ENCODE peak calls at places on chromosomes 2 and 18, in six cellular contexts. One of them, this sample, is unnamed.
A peak's percentile ranks its signal among the peaks of the same experiment; 100 is the strongest.

GRCh38 chr2:6926071-6926732 is 9.0 kb downstream of the RNF144A start:
- DNase-seq in SJSA1: no peak
- DNase-seq in astrocyte: no peak
- DNase-seq in tibial nerve: no peak
- DNase-seq in thyroid gland: no peak
- DNase-seq in RWPE1: no peak
- DNase-seq in this sample: no peak

GRCh38 chr2:65386340-65386739 is 46.1 kb downstream of the SPRED2 start:
- DNase-seq in astrocyte: no peak
- DNase-seq in RWPE1: no peak
- DNase-seq in tibial nerve: no peak
- DNase-seq in thyroid gland: no peak
- DNase-seq in SJSA1: no peak
- DNase-seq in this sample: no peak

GRCh38 chr2:202172439-202173191 is 65.8 kb downstream of the SUMO1 start:
- DNase-seq in tibial nerve: no peak
- DNase-seq in astrocyte: no peak
- DNase-seq in thyroid gland: no peak
- DNase-seq in RWPE1: no peak
- DNase-seq in SJSA1: no peak
- DNase-seq in this sample: no peak

GRCh38 chr2:48131503-48132293 is 225.4 kb upstream of the FBXO11 start:
- DNase-seq in astrocyte: peak; percentile 59
- DNase-seq in SJSA1: no peak
- DNase-seq in thyroid gland: no peak
- DNase-seq in tibial nerve: no peak
- DNase-seq in RWPE1: no peak
- DNase-seq in this sample: no peak

GRCh38 chr2:85326946-85327756 is 638 bp downstream of the TGOLN2 start:
- DNase-seq in astrocyte: no peak
- DNase-seq in thyroid gland: peak; percentile 47
- DNase-seq in SJSA1: peak; percentile 59
- DNase-seq in tibial nerve: peak; percentile 30
- DNase-seq in RWPE1: peak; percentile 11
- DNase-seq in this sample: peak; percentile 43

GRCh38 chr2:112737544-112738232 is 16.9 kb downstream of the NT5DC4 start:
- DNase-seq in SJSA1: no peak
- DNase-seq in thyroid gland: no peak
- DNase-seq in astrocyte: no peak
- DNase-seq in tibial nerve: no peak
- DNase-seq in RWPE1: no peak
- DNase-seq in this sample: no peak

GRCh38 chr2:192828947-192829346 is 634.2 kb upstream of the TMEFF2 start:
- DNase-seq in tibial nerve: no peak
- DNase-seq in SJSA1: no peak
- DNase-seq in astrocyte: no peak
- DNase-seq in RWPE1: no peak
- DNase-seq in thyroid gland: no peak
- DNase-seq in this sample: no peak

GRCh38 chr18:11884396-11885030 is 23.6 kb downstream of the MPPE1 start:
- DNase-seq in astrocyte: no peak
- DNase-seq in thyroid gland: no peak
- DNase-seq in SJSA1: no peak
- DNase-seq in RWPE1: no peak
- DNase-seq in tibial nerve: no peak
- DNase-seq in this sample: no peak

GRCh38 chr18:26424428-26425147 is 123.8 kb downstream of the KCTD1 start:
- DNase-seq in SJSA1: no peak
- DNase-seq in astrocyte: no peak
- DNase-seq in thyroid gland: no peak
- DNase-seq in tibial nerve: no peak
- DNase-seq in RWPE1: no peak
- DNase-seq in this sample: no peak

DNA sequence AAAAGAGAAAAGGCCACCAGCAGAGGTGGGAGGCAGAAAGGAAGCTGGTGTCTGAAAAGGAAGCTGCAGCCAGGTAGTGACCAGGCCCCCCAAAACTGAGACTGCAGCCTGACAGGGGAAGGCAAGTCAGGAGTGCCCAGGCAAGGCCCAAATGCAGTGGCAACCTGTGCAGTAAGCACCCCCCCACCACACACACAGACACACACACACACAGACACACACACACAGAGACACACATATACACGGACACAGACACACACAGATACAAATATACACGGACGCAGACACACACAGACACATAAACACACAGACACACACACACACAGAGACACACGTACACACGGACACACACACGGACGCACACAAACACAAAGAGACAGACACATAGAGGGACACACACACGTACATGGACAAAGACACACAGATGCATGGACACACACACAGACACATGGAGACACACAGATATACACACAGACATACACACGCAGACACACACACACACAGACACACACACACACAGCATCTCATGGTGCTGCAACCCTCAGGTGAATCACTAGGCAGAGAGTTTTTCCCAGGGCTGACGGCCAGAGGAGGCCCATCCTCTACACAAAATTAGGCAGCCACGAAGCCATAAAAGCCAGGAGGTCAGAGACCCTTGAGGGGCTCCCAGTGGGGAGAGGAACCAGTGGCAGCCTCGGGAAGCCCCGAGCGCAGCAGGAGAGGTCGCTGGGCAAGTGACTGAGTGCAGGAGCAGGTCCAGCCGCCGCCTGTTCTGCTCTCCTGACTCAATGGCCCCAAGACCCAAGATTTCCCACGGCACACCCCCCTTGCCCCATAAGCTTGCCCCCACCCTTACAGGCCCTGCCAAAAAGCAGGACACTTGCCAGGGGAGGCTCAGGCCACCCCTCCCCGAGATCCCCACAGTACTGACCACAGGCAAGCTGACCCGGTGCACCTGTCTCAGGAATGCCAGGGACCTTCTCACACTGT is 6.3 kb downstream of the SDC1 start:
- DNase-seq in tibial nerve: no peak
- DNase-seq in RWPE1: no peak
- DNase-seq in SJSA1: no peak
- DNase-seq in astrocyte: no peak
- DNase-seq in thyroid gland: no peak
- DNase-seq in this sample: no peak
- H3K27ac ChIP-seq in tibial nerve: no peak overlapping the region
- H3K27ac ChIP-seq in RWPE1: peak overlapping the region; percentile 100
- H3K27ac ChIP-seq in SJSA1: no peak overlapping the region
- H3K27ac ChIP-seq in astrocyte: no peak overlapping the region
- H3K27ac ChIP-seq in thyroid gland: no peak overlapping the region
- H3K27ac ChIP-seq in this sample: no peak overlapping the region

GRCh38 chr18:28050561-28050960 is 126.4 kb downstream of the CDH2 start:
- DNase-seq in RWPE1: no peak
- DNase-seq in SJSA1: no peak
- DNase-seq in thyroid gland: no peak
- DNase-seq in astrocyte: no peak
- DNase-seq in tibial nerve: no peak
- DNase-seq in this sample: no peak

GRCh38 chr18:28044036-28044435 is 132.9 kb downstream of the CDH2 start:
- DNase-seq in SJSA1: no peak
- DNase-seq in tibial nerve: no peak
- DNase-seq in RWPE1: no peak
- DNase-seq in thyroid gland: no peak
- DNase-seq in astrocyte: no peak
- DNase-seq in this sample: no peak

GRCh38 chr18:28045880-28046279 is 131.1 kb downstream of the CDH2 start:
- DNase-seq in RWPE1: no peak
- DNase-seq in astrocyte: peak; percentile 68
- DNase-seq in tibial nerve: no peak
- DNase-seq in SJSA1: no peak
- DNase-seq in thyroid gland: no peak
- DNase-seq in this sample: no peak

GRCh38 chr18:28045176-28045810 is 131.6 kb downstream of the CDH2 start:
- DNase-seq in SJSA1: peak; percentile 39
- DNase-seq in astrocyte: peak; percentile 86
- DNase-seq in thyroid gland: peak; percentile 29
- DNase-seq in RWPE1: no peak
- DNase-seq in tibial nerve: no peak
- DNase-seq in this sample: no peak

DNA sequence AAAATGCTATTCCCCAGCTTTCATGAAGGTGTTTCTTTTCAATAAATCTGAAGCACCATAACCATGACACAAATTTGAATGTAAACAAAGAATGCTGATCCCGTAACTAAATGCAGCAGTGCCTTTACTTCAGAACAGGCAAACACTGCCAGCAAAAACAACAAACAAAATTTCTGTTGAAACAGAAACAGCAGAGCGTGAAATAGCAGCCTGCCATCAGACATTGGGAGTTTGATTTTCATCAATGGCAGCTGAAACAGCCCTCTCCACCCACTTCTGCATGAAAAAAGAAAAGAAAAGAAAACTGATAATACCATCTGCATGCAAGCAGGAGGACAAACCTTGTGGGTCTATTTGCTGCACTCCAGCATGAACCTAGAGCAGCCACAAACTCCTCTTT is 128.3 kb downstream of the CDH2 start:
- DNase-seq in thyroid gland: no peak
- DNase-seq in astrocyte: no peak
- DNase-seq in SJSA1: no peak
- DNase-seq in RWPE1: no peak
- DNase-seq in tibial nerve: no peak
- DNase-seq in this sample: no peak
- H3K27ac ChIP-seq in thyroid gland: no peak overlapping the region
- H3K27ac ChIP-seq in astrocyte: no peak overlapping the region
- H3K27ac ChIP-seq in SJSA1: no peak overlapping the region
- H3K27ac ChIP-seq in RWPE1: no peak overlapping the region
- H3K27ac ChIP-seq in tibial nerve: no peak overlapping the region
- H3K27ac ChIP-seq in this sample: no peak overlapping the region

GRCh38 chr2:234995332-234996007 is 43.7 kb downstream of the SH3BP4 start:
- DNase-seq in RWPE1: no peak
- DNase-seq in tibial nerve: peak; percentile 57
- DNase-seq in SJSA1: no peak
- DNase-seq in astrocyte: no peak
- DNase-seq in thyroid gland: no peak
- DNase-seq in this sample: peak; percentile 53
- H3K27ac ChIP-seq in RWPE1: peak overlapping the region; percentile 24
- H3K27ac ChIP-seq in tibial nerve: peak overlapping the region; percentile 1
- H3K27ac ChIP-seq in SJSA1: peak overlapping the region; percentile 80
- H3K27ac ChIP-seq in astrocyte: peak overlapping the region; percentile 74
- H3K27ac ChIP-seq in thyroid gland: no peak overlapping the region
- H3K27ac ChIP-seq in this sample: peak overlapping the region; percentile 92

GRCh38 chr2:206805922-206806607 is 40.7 kb downstream of the FASTKD2 start:
- DNase-seq in thyroid gland: no peak
- DNase-seq in astrocyte: no peak
- DNase-seq in tibial nerve: no peak
- DNase-seq in SJSA1: no peak
- DNase-seq in RWPE1: no peak
- DNase-seq in this sample: no peak
- H3K27ac ChIP-seq in thyroid gland: no peak overlapping the region
- H3K27ac ChIP-seq in astrocyte: no peak overlapping the region
- H3K27ac ChIP-seq in tibial nerve: peak overlapping the region; percentile 75
- H3K27ac ChIP-seq in SJSA1: no peak overlapping the region
- H3K27ac ChIP-seq in RWPE1: no peak overlapping the region
- H3K27ac ChIP-seq in this sample: no peak overlapping the region

DNA sequence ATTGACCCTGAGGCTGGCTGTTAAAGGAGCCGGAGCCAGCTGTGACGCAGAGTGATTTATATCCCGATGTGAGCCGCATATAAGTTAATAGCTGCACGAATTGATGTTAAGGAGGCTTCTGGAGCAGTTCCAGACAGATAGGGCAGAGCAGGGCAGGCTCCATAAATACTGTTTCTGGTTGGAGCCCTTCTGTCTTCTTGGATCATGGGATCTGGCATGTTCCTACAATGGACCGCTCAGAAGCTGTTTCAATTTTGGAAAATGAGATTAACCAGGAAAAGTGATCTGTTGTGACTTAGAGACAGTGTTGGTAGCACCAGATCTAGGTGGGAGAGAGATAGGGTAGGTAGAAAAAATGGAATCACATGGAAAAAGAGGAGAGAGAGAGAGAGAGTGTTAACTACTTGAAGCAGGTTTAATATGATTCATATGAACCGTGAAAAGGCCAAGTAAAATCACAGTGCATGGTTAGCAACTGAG is 4.8 kb upstream of the IGFBP5 start:
- DNase-seq in SJSA1: no peak
- DNase-seq in thyroid gland: no peak
- DNase-seq in tibial nerve: no peak
- DNase-seq in RWPE1: no peak
- DNase-seq in astrocyte: no peak
- DNase-seq in this sample: no peak
- H3K27ac ChIP-seq in SJSA1: no peak overlapping the region
- H3K27ac ChIP-seq in thyroid gland: peak overlapping the region; percentile 35
- H3K27ac ChIP-seq in tibial nerve: peak overlapping the region; percentile 57
- H3K27ac ChIP-seq in RWPE1: no peak overlapping the region
- H3K27ac ChIP-seq in astrocyte: no peak overlapping the region
- H3K27ac ChIP-seq in this sample: no peak overlapping the region

GRCh38 chr2:42061839-42062238 is 14.0 kb downstream of the PKDCC start:
- DNase-seq in tibial nerve: no peak
- DNase-seq in RWPE1: no peak
- DNase-seq in thyroid gland: no peak
- DNase-seq in SJSA1: no peak
- DNase-seq in astrocyte: no peak
- DNase-seq in this sample: no peak

GRCh38 chr2:42059261-42059898 is 11.6 kb downstream of the PKDCC start:
- DNase-seq in astrocyte: no peak
- DNase-seq in SJSA1: no peak
- DNase-seq in thyroid gland: no peak
- DNase-seq in tibial nerve: no peak
- DNase-seq in RWPE1: no peak
- DNase-seq in this sample: no peak

GRCh38 chr2:42060028-42060427 is 12.2 kb downstream of the PKDCC start:
- DNase-seq in thyroid gland: no peak
- DNase-seq in RWPE1: no peak
- DNase-seq in astrocyte: no peak
- DNase-seq in SJSA1: no peak
- DNase-seq in tibial nerve: no peak
- DNase-seq in this sample: no peak

GRCh38 chr2:42063383-42064171 is 15.8 kb downstream of the PKDCC start:
- DNase-seq in SJSA1: peak; percentile 16
- DNase-seq in RWPE1: no peak
- DNase-seq in thyroid gland: no peak
- DNase-seq in astrocyte: peak; percentile 89
- DNase-seq in tibial nerve: no peak
- DNase-seq in this sample: no peak

GRCh38 chr2:42060718-42061619 is 13.1 kb downstream of the PKDCC start:
- DNase-seq in SJSA1: no peak
- DNase-seq in thyroid gland: no peak
- DNase-seq in tibial nerve: peak; percentile 53
- DNase-seq in RWPE1: no peak
- DNase-seq in astrocyte: no peak
- DNase-seq in this sample: peak; percentile 24
- H3K27ac ChIP-seq in SJSA1: no peak overlapping the region
- H3K27ac ChIP-seq in thyroid gland: no peak overlapping the region
- H3K27ac ChIP-seq in tibial nerve: peak overlapping the region; percentile 97
- H3K27ac ChIP-seq in RWPE1: no peak overlapping the region
- H3K27ac ChIP-seq in astrocyte: no peak overlapping the region
- H3K27ac ChIP-seq in this sample: peak overlapping the region; percentile 14

GRCh38 chr2:16079637-16080036 is 139.3 kb downstream of the MYCN start:
- DNase-seq in SJSA1: no peak
- DNase-seq in tibial nerve: no peak
- DNase-seq in astrocyte: no peak
- DNase-seq in RWPE1: no peak
- DNase-seq in thyroid gland: no peak
- DNase-seq in this sample: no peak
- H3K27ac ChIP-seq in SJSA1: no peak overlapping the region
- H3K27ac ChIP-seq in tibial nerve: no peak overlapping the region
- H3K27ac ChIP-seq in astrocyte: no peak overlapping the region
- H3K27ac ChIP-seq in RWPE1: no peak overlapping the region
- H3K27ac ChIP-seq in thyroid gland: no peak overlapping the region
- H3K27ac ChIP-seq in this sample: no peak overlapping the region